ENCODE peak calls at places on chromosome 11, in seven cellular contexts. N is GM13977; M is activated naive CD4-positive, alpha-beta T cell treated with anti-CD3 and anti-CD28 coated beads, Interleukin-2, amount 50 U/mL, for 16 hours; P is NCI-H1092 treated with DMSO at 0.1 percent for 48 hours; Y is NT2/D1; I is AG09309; L is AG04450. E is an unnamed sample.

GRCh38 chr11:14835491-14836105 is 56.4 kb downstream of the CYP2R1 start:
- DNase-seq in N (no peak), M (no peak), P (no peak), Y (no peak), I (no peak), L (no peak), E (no peak)

GRCh38 chr11:28250192-28250591 is 142.0 kb downstream of the METTL15 start:
- DNase-seq in N (no peak), M (no peak), P (no peak), Y (no peak), I (no peak), L (no peak), E (no peak)

GRCh38 chr11:20912046-20912821 is 242.8 kb downstream of the NELL1 start:
- DNase-seq in N (no peak), M (no peak), P (no peak), Y (no peak), I (no peak), L (no peak), E (no peak)

GRCh38 chr11:86140334-86140733 is 71.5 kb upstream of the PICALM start:
- DNase-seq in N (no peak), M (no peak), P (no peak), Y (no peak), I (no peak), L (no peak), E (no peak)

GRCh38 chr11:34314176-34314575 is 43.6 kb downstream of the ABTB2 start:
- DNase-seq in N (no peak), M (no peak), P (no peak), Y (no peak), I (no peak), L (no peak), E (no peak)

GRCh38 chr11:120108154-120108784 is 29.6 kb downstream of the TRIM29 start:
- DNase-seq in N (peak), M (peak), P (peak), Y (peak), I (no peak), L (peak), E (peak)

GRCh38 chr11:76170473-76170872 is 35.8 kb downstream of the WNT11 start:
- DNase-seq in N (no peak), M (no peak), P (no peak), Y (no peak), I (no peak), L (no peak), E (no peak)

GRCh38 chr11:19713221-19714092 is 820 bp downstream of the NAV2 start:
- DNase-seq in N (no peak), M (no peak), P (peak), Y (no peak), I (no peak), L (no peak), E (no peak)

GRCh38 chr11:134576721-134577171 is 164.7 kb upstream of the B3GAT1 start:
- DNase-seq in N (no peak), M (no peak), P (no peak), Y (no peak), I (no peak), L (no peak), E (peak)

GRCh38 chr11:79794484-79795393 is 353.9 kb upstream of the TENM4 start:
- DNase-seq in N (no peak), M (no peak), P (no peak), Y (peak), I (no peak), L (no peak), E (peak)

GRCh38 chr11:2156416-2157182 is 4.4 kb downstream of the INS start:
- DNase-seq in N (peak), M (peak), P (peak), Y (no peak), I (no peak), L (no peak), E (peak)

GRCh38 chr11:119149371-119150275 is 771 bp downstream of the ABCG4 start:
- DNase-seq in N (no peak), M (no peak), P (no peak), Y (no peak), I (no peak), L (no peak), E (no peak)

GRCh38 chr11:118295834-118296454 is 8.6 kb upstream of the CD3E start:
- DNase-seq in N (peak), M (peak), P (no peak), Y (no peak), I (no peak), L (no peak), E (no peak)

GRCh38 chr11:117199061-117199915 is at the start of gene TAGLN:
- DNase-seq in N (no peak), M (no peak), P (no peak), Y (peak), I (peak), L (peak), E (peak)

GRCh38 chr11:69442012-69442806 is 39.3 kb upstream of the LINC01488 start:
- DNase-seq in N (no peak), M (no peak), P (peak), Y (no peak), I (no peak), L (no peak), E (no peak)

GRCh38 chr11:86162257-86162656 is 82.3 kb upstream of the EED start:
- DNase-seq in N (no peak), M (no peak), P (no peak), Y (peak), I (peak), L (peak), E (no peak)